ENCODE peak calls at places on chromosomes 7 and 10, in four cellular contexts. J is IMR-90, E is H9, M is neuronal stem cell. O is an unnamed sample.

GRCh38 chr10:43943825-43944360 is 295.2 kb upstream of the ZNF32 start:
- DNase-seq in J (no peak), E (peak), M (no peak), O (no peak)

GRCh38 chr7:151058766-151059361 is 525 bp upstream of the SLC4A2 start:
- DNase-seq in J (no peak), E (peak), M (no peak), O (peak)

GRCh38 chr7:159098795-159099194 is 45.9 kb downstream of the VIPR2 start:
- DNase-seq in J (no peak), E (peak), M (no peak), O (no peak)

GRCh38 chr10:83606275-83606674 is 533.0 kb upstream of the GHITM start:
- DNase-seq in J (no peak), E (peak), M (no peak), O (peak)

GRCh38 chr10:8137726-8138125 is 83.2 kb downstream of the GATA3 start:
- DNase-seq in J (no peak), E (no peak), M (no peak), O (no peak)

GRCh38 chr10:70777063-70777875 is 7.9 kb downstream of the TBATA start:
- DNase-seq in J (no peak), E (peak), M (no peak), O (no peak)

GRCh38 chr10:119541459-119542356 is 811 bp downstream of the RGS10 start:
- DNase-seq in J (no peak), E (no peak), M (no peak), O (peak)

GRCh38 chr10:17177014-17177413 is 24.5 kb downstream of the TRDMT1 start:
- DNase-seq in J (no peak), E (no peak), M (no peak), O (no peak)

GRCh38 chr7:42342381-42342780 is 105.4 kb upstream of the GLI3 start:
- DNase-seq in J (no peak), E (no peak), M (no peak), O (no peak)

GRCh38 chr7:36388423-36388822 is 1.2 kb upstream of the ANLN start:
- DNase-seq in J (no peak), E (no peak), M (no peak), O (no peak)

GRCh38 chr10:90592903-90593302 is 264.9 kb downstream of the HTR7 start:
- DNase-seq in J (peak), E (peak), M (peak), O (peak)

GRCh38 chr10:48199580-48200377 is 74.7 kb downstream of the FRMPD2 start:
- DNase-seq in J (peak), E (no peak), M (no peak), O (peak)

GRCh38 chr10:80154978-80155695 is 22.6 kb downstream of the PLAC9 start:
- DNase-seq in J (peak), E (no peak), M (no peak), O (peak)

DNA sequence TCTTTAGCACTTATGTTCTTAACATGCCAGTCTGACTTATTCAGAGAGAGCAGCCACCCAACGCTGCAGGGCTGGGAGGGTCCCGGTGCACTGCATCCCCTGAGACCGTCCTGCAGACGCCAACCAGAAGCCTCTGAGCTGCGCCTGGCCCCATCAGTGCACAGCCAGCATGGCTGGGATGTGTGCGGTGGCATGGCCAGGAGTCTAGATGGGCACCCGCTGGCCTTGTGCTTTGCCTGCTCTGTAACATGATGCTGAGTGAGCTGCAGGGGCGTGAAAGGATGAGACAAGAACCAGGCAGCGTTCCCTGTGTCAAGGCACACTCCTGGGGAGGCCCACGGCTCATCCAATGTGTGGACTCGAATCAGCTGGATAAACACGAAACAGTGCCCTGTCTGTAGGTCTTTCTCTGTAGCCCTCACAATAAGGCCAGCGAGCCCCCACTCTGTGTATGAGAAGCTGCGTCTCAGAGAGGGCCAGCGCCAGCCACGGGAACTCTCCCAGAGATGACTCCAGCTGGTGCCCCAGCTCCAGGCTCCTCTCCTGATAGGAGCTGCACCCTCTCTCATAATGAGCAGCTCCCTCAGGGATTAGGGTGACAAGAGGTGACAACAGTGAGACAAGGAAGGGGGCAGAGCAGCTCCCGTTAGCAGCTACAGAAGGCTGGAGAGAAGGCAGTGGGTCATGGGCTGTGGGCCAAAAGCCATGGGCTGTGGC is 96.8 kb downstream of the TNS3 start:
- DNase-seq in J (no peak), E (no peak), M (no peak), O (no peak)
- H2BK5ac ChIP-seq in J (no peak), E (no peak), M (peak), O (no peak)

GRCh38 chr10:96089116-96089515 is 41.0 kb upstream of the ZNF518A start:
- DNase-seq in J (no peak), E (no peak), M (no peak), O (no peak)
- H2AFZ ChIP-seq in J (no peak), E (no peak), M (no peak), O (no peak)

GRCh38 chr7:80725181-80725611 is 86.8 kb downstream of the CD36 start:
- DNase-seq in J (no peak), E (no peak), M (no peak), O (no peak)
- H3K4me2 ChIP-seq in J (no peak), E (no peak), M (no peak), O (no peak)

GRCh38 chr10:131848296-131848695 is 52.5 kb upstream of the PPP2R2D start:
- DNase-seq in J (no peak), E (peak), M (no peak), O (no peak)

GRCh38 chr10:131846224-131847101 is 54.3 kb upstream of the PPP2R2D start:
- DNase-seq in J (no peak), E (peak), M (no peak), O (no peak)

GRCh38 chr10:131848741-131849590 is 51.8 kb upstream of the PPP2R2D start:
- DNase-seq in J (no peak), E (peak), M (no peak), O (no peak)

GRCh38 chr10:131845505-131846223 is 55.1 kb upstream of the PPP2R2D start:
- DNase-seq in J (no peak), E (peak), M (no peak), O (no peak)

DNA sequence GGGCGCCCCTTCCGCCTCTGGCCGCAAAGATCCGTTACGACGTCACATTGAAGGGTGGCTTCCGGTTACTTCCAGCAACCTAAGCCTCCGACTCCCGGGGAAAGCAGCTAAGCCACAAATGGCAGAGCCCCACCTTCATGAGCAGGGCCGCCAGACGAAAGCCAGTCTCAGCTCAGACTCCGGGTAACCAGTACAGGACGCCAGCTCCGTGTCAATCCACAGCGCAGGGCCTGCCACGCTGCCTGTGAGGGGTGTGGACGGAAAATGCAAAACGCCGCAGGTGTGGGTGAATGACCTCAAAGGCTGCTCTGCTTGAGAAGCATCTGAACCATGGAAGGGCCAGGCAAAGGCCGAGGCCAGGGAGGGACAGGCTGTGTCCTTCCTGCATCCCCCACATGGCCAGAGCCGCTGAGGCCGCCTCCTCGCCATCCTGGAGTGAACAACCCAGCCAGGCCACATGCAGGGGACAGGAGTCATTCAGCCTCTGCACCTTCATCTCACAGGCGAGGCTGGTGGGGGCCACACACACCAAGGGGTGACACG is 53.5 kb upstream of the PPP2R2D start:
- DNase-seq in J (no peak), E (peak), M (no peak), O (no peak)
- H2BK5ac ChIP-seq in J (no peak), E (no peak), M (no peak), O (no peak)

GRCh38 chr10:93160140-93160539 is 86.4 kb downstream of the CYP26A1 start:
- DNase-seq in J (no peak), E (no peak), M (no peak), O (no peak)
- H2AFZ ChIP-seq in J (no peak), E (no peak), M (no peak), O (no peak)

DNA sequence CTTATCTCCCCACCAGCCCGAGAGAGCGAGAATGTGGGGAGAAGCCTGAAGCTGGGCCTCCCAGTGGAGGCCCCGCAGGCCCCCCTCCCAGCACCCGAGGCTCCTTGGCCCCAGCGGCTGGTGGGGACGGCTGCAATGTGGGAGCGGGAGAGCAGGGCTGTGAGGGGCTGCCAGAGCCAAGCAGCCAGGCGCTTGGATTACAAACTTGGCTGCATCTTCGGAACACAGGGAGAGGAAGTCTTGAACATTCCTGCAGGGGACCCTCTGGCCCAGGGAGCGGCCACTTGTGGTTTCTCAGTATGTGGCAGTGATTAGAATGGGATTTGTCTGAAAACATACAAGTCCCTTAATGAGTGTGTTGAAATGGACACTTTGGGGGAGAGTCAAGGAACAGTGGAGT is 23.2 kb downstream of the ELN start:
- DNase-seq in J (no peak), E (peak), M (no peak), O (no peak)
- H3K4me2 ChIP-seq in J (no peak), E (no peak), M (no peak), O (no peak)

GRCh38 chr10:118046491-118047362 is at the start of gene RAB11FIP2:
- DNase-seq in J (peak), E (peak), M (peak), O (peak)
- H2BK5ac ChIP-seq in J (peak), E (no peak), M (peak), O (peak)